ENCODE peak calls at places on chromosomes 2 and 18, in five cellular contexts. L, F, Z, E and A are unnamed samples.

GRCh38 chr2:23492941-23493340 is 108.0 kb downstream of the KLHL29 start:
- DNase-seq in L (no peak), F (no peak), Z (peak), E (no peak), A (no peak)

GRCh38 chr2:60465736-60466135 is 87.7 kb downstream of the BCL11A start:
- DNase-seq in L (no peak), F (no peak), Z (no peak), E (no peak), A (no peak)

GRCh38 chr2:205017381-205017780 is 472.1 kb downstream of the PARD3B start:
- DNase-seq in L (no peak), F (no peak), Z (no peak), E (no peak), A (no peak)

GRCh38 chr2:48738806-48739205 is 16.7 kb downstream of the LHCGR start:
- DNase-seq in L (no peak), F (no peak), Z (no peak), E (no peak), A (no peak)

GRCh38 chr18:35076126-35076525 is 34.9 kb downstream of the MAPRE2 start:
- DNase-seq in L (no peak), F (no peak), Z (no peak), E (no peak), A (no peak)

GRCh38 chr18:53426656-53427055 is 797.8 kb downstream of the MBD2 start:
- DNase-seq in L (no peak), F (no peak), Z (no peak), E (no peak), A (no peak)

GRCh38 chr2:128028668-128029054 is 802 bp upstream of the SAP130 start:
- DNase-seq in L (no peak), F (no peak), Z (no peak), E (no peak), A (no peak)

GRCh38 chr2:16506366-16506765 is 159.3 kb downstream of the CYRIA start:
- DNase-seq in L (no peak), F (no peak), Z (no peak), E (no peak), A (no peak)

GRCh38 chr2:31221549-31221948 is 4.2 kb upstream of the CAPN14 start:
- DNase-seq in L (no peak), F (no peak), Z (no peak), E (no peak), A (no peak)

GRCh38 chr2:71358931-71359671 is 27.5 kb downstream of the ZNF638 start:
- DNase-seq in L (no peak), F (no peak), Z (no peak), E (no peak), A (no peak)

GRCh38 chr2:109129356-109129920 is 433 bp downstream of the SH3RF3 start:
- DNase-seq in L (no peak), F (no peak), Z (no peak), E (no peak), A (no peak)

GRCh38 chr2:234363011-234363487 is 133.8 kb downstream of the ARL4C start:
- DNase-seq in L (peak), F (no peak), Z (peak), E (no peak), A (no peak)

GRCh38 chr2:72968286-72968685 is 51.0 kb downstream of the EMX1 start:
- DNase-seq in L (no peak), F (no peak), Z (no peak), E (no peak), A (no peak)

GRCh38 chr2:179675435-179675834 is 186.0 kb downstream of the ZNF385B start:
- DNase-seq in L (no peak), F (no peak), Z (peak), E (no peak), A (no peak)

GRCh38 chr2:215218587-215219577 is 80.5 kb upstream of the ABCA12 start:
- DNase-seq in L (no peak), F (no peak), Z (no peak), E (no peak), A (no peak)

GRCh38 chr2:43405829-43406228 is 179.4 kb upstream of the ZFP36L2 start:
- DNase-seq in L (no peak), F (no peak), Z (no peak), E (no peak), A (no peak)

GRCh38 chr2:230677182-230677946 is 35.3 kb upstream of the CAB39 start:
- DNase-seq in L (no peak), F (no peak), Z (no peak), E (no peak), A (no peak)

GRCh38 chr2:19819097-19820065 is 82.4 kb downstream of the TTC32 start:
- DNase-seq in L (no peak), F (no peak), Z (peak), E (no peak), A (no peak)

GRCh38 chr2:189648846-189649529 is 12.3 kb upstream of the ASNSD1 start:
- DNase-seq in L (no peak), F (no peak), Z (no peak), E (no peak), A (no peak)

GRCh38 chr2:69797836-69798465 is 31.5 kb upstream of the GMCL1 start:
- DNase-seq in L (no peak), F (no peak), Z (no peak), E (no peak), A (no peak)

GRCh38 chr2:224836263-224836662 is 120.1 kb upstream of the CCDC195 start:
- DNase-seq in L (no peak), F (no peak), Z (no peak), E (no peak), A (no peak)

GRCh38 chr2:26772064-26773001 is 8.2 kb downstream of the SLC35F6 start:
- DNase-seq in L (no peak), F (no peak), Z (peak), E (peak), A (no peak)

GRCh38 chr18:55506074-55506473 is 81.9 kb downstream of the TCF4 start:
- DNase-seq in L (no peak), F (no peak), Z (no peak), E (no peak), A (peak)

GRCh38 chr2:72954376-72955187 is 37.3 kb downstream of the EMX1 start:
- DNase-seq in L (no peak), F (no peak), Z (no peak), E (no peak), A (no peak)

GRCh38 chr18:78805840-78806239 is 173.8 kb upstream of the SALL3 start:
- DNase-seq in L (no peak), F (no peak), Z (no peak), E (no peak), A (peak)

GRCh38 chr2:98514096-98514639 is 69.5 kb downstream of the INPP4A start:
- DNase-seq in L (no peak), F (no peak), Z (no peak), E (no peak), A (no peak)

GRCh38 chr2:201116115-201116958 is at the start of gene CFLAR:
- DNase-seq in L (peak), F (peak), Z (peak), E (peak), A (peak)

GRCh38 chr18:36427369-36427768 is 129.9 kb downstream of the FHOD3 start:
- DNase-seq in L (no peak), F (no peak), Z (no peak), E (no peak), A (no peak)

GRCh38 chr2:72935611-72935957 is 18.3 kb downstream of the EMX1 start:
- DNase-seq in L (no peak), F (no peak), Z (no peak), E (no peak), A (no peak)

GRCh38 chr18:11310476-11311086 is 161.2 kb upstream of the PIEZO2 start:
- DNase-seq in L (no peak), F (no peak), Z (no peak), E (peak), A (peak)

GRCh38 chr2:120809151-120809550 is 73.5 kb downstream of the GLI2 start:
- DNase-seq in L (no peak), F (no peak), Z (no peak), E (no peak), A (no peak)

GRCh38 chr2:127051116-127051779 is 55.7 kb downstream of the BIN1 start:
- DNase-seq in L (no peak), F (no peak), Z (no peak), E (peak), A (no peak)

GRCh38 chr2:46485002-46485401 is 5.6 kb downstream of the TMEM247 start:
- DNase-seq in L (no peak), F (no peak), Z (no peak), E (no peak), A (no peak)

GRCh38 chr2:85324639-85325465 is 2.9 kb downstream of the TGOLN2 start:
- DNase-seq in L (no peak), F (no peak), Z (no peak), E (no peak), A (no peak)

GRCh38 chr18:66640431-66640830 is 36.5 kb upstream of the CDH19 start:
- DNase-seq in L (no peak), F (no peak), Z (no peak), E (no peak), A (no peak)

GRCh38 chr18:26617151-26617554 is 68.8 kb upstream of the KCTD1 start:
- DNase-seq in L (no peak), F (no peak), Z (no peak), E (no peak), A (no peak)